ENCODE peak calls at places on chromosomes 6 and 20, in seven cellular contexts. I, O, R, B, A, P and U are unnamed samples.

GRCh38 chr6:53986165-53986720 is 125.0 kb upstream of the MLIP start:
- DNase-seq in I (no peak), O (no peak), R (peak; percentile 28), B (peak; percentile 17), A (no peak), P (peak; percentile 70), U (peak; percentile 75)

GRCh38 chr20:39993737-39994136 is 695.3 kb downstream of the MAFB start:
- DNase-seq in I (no peak), O (no peak), R (peak; percentile 11), B (no peak), A (no peak), P (no peak), U (no peak)

GRCh38 chr6:150622941-150623874 is 23.5 kb downstream of the PLEKHG1 start:
- DNase-seq in I (no peak), O (no peak), R (peak; percentile 41), B (no peak), A (no peak), P (no peak), U (peak; percentile 43)

GRCh38 chr6:138287144-138287955 is 69.1 kb upstream of the PBOV1 start:
- DNase-seq in I (no peak), O (peak; percentile 21), R (peak; percentile 70), B (no peak), A (peak; percentile 55), P (no peak), U (peak; percentile 83)

GRCh38 chr20:13685623-13686022 is 46.9 kb upstream of the TASP1 start:
- DNase-seq in I (no peak), O (no peak), R (no peak), B (no peak), A (no peak), P (no peak), U (no peak)

GRCh38 chr6:119602215-119603178 is 252.9 kb upstream of the MAN1A1 start:
- DNase-seq in I (no peak), O (no peak), R (no peak), B (no peak), A (no peak), P (peak; percentile 78), U (no peak)

GRCh38 chr20:62137092-62137384 is 6.2 kb downstream of the PSMA7 start:
- DNase-seq in I (no peak), O (no peak), R (no peak), B (no peak), A (no peak), P (no peak), U (no peak)

GRCh38 chr6:43887906-43888683 is 118.1 kb downstream of the VEGFA start:
- DNase-seq in I (no peak), O (no peak), R (peak; percentile 61), B (no peak), A (peak; percentile 61), P (no peak), U (no peak)

GRCh38 chr6:42704937-42705374 is 17.4 kb downstream of the PRPH2 start:
- DNase-seq in I (no peak), O (no peak), R (peak; percentile 18), B (no peak), A (no peak), P (no peak), U (no peak)

GRCh38 chr20:39812116-39812515 is 850.0 kb downstream of the DHX35 start:
- DNase-seq in I (no peak), O (no peak), R (no peak), B (no peak), A (no peak), P (no peak), U (no peak)

GRCh38 chr20:10921491-10922010 is 247.8 kb upstream of the JAG1 start:
- DNase-seq in I (no peak), O (no peak), R (no peak), B (no peak), A (no peak), P (no peak), U (no peak)

GRCh38 chr6:166691199-166691598 is 64.1 kb upstream of the RPS6KA2 start:
- DNase-seq in I (no peak), O (no peak), R (no peak), B (peak; percentile 72), A (no peak), P (peak; percentile 54), U (peak; percentile 38)

GRCh38 chr6:130178692-130179091 is 44.1 kb downstream of the SAMD3 start:
- DNase-seq in I (no peak), O (no peak), R (no peak), B (peak; percentile 75), A (no peak), P (peak; percentile 97), U (peak; percentile 44)

GRCh38 chr6:31690231-31691077 is 9.6 kb upstream of the LY6G5C start:
- DNase-seq in I (no peak), O (no peak), R (no peak), B (no peak), A (peak; percentile 95), P (no peak), U (peak; percentile 39)

GRCh38 chr6:113103618-113104390 is 753.3 kb upstream of the MARCKS start:
- DNase-seq in I (no peak), O (no peak), R (no peak), B (no peak), A (no peak), P (peak; percentile 74), U (peak; percentile 5)

GRCh38 chr6:41781302-41781711 is 725 bp downstream of the PRICKLE4 start:
- DNase-seq in I (no peak), O (no peak), R (no peak), B (no peak), A (no peak), P (no peak), U (peak; percentile 50)

GRCh38 chr6:108661430-108661829 is 100.7 kb downstream of the FOXO3 start:
- DNase-seq in I (no peak), O (no peak), R (no peak), B (no peak), A (no peak), P (peak; percentile 82), U (no peak)

GRCh38 chr6:167415441-167415961 is 90.6 kb downstream of the TTLL2 start:
- DNase-seq in I (no peak), O (no peak), R (no peak), B (no peak), A (no peak), P (no peak), U (no peak)

GRCh38 chr6:145814035-145814500 is 527 bp downstream of the FBXO30 start:
- DNase-seq in I (no peak), O (no peak), R (peak; percentile 87), B (peak; percentile 41), A (no peak), P (no peak), U (peak; percentile 71)

GRCh38 chr20:50518270-50518721 is 8.1 kb downstream of the PTPN1 start:
- DNase-seq in I (no peak), O (no peak), R (no peak), B (no peak), A (no peak), P (peak; percentile 72), U (no peak)

GRCh38 chr20:59835448-59836395 is 97.7 kb downstream of the SYCP2 start:
- DNase-seq in I (no peak), O (no peak), R (peak; percentile 76), B (peak; percentile 70), A (no peak), P (peak; percentile 5), U (peak; percentile 56)

GRCh38 chr6:43172127-43173007 is 1.3 kb downstream of the SRF start:
- DNase-seq in I (no peak), O (no peak), R (peak; percentile 68), B (peak; percentile 31), A (peak; percentile 84), P (peak; percentile 27), U (peak; percentile 54)

GRCh38 chr6:20533746-20534294 is 437 bp upstream of the CDKAL1 start:
- DNase-seq in I (no peak), O (no peak), R (no peak), B (no peak), A (no peak), P (no peak), U (peak; percentile 26)

GRCh38 chr20:47950103-47950502 is 164.8 kb upstream of the SULF2 start:
- DNase-seq in I (peak; percentile 12), O (no peak), R (no peak), B (peak; percentile 69), A (no peak), P (no peak), U (peak; percentile 86)

GRCh38 chr6:51209651-51210050 is 391.0 kb downstream of the TFAP2B start:
- DNase-seq in I (no peak), O (no peak), R (no peak), B (no peak), A (no peak), P (no peak), U (no peak)

GRCh38 chr6:108902389-108902792 is 54.2 kb downstream of the ARMC2 start:
- DNase-seq in I (no peak), O (no peak), R (no peak), B (no peak), A (no peak), P (peak; percentile 52), U (no peak)